ENCODE peak calls at places on chromosome 18, in nine cellular contexts. G is neuronal stem cell; O is GM13977; S is T-helper 1 cell; Y is non-pigmented ciliary epithelial cell; R is H9; W is naive thymus-derived CD4-positive, alpha-beta T cell; K is aorta; A is NCI-H82. I is an unnamed sample.
A peak's percentile ranks its signal among the peaks of the same experiment; 100 is the strongest.

GRCh38 chr18:31497711-31498449 is at the start of gene DSG2:
- DNase-seq in G (peak; percentile 67), O (peak; percentile 89), S (no peak), Y (no peak), R (peak; percentile 93), W (peak; percentile 13), K (no peak), A (peak; percentile 69), I (peak; percentile 57)

GRCh38 chr18:58221060-58221725 is 177.2 kb downstream of the NEDD4L start:
- DNase-seq in G (no peak), O (no peak), S (no peak), Y (peak; percentile 86), R (peak; percentile 79), W (no peak), K (no peak), A (peak; percentile 42), I (no peak)

GRCh38 chr18:63078471-63078870 is 241.1 kb downstream of the BCL2 start:
- DNase-seq in G (no peak), O (peak; percentile 70), S (no peak), Y (no peak), R (no peak), W (no peak), K (no peak), A (no peak), I (no peak)

GRCh38 chr18:13606589-13607254 is 119.6 kb downstream of the FAM210A start:
- DNase-seq in G (no peak), O (no peak), S (no peak), Y (no peak), R (no peak), W (no peak), K (no peak), A (no peak), I (no peak)

GRCh38 chr18:3330622-3331021 is 68.7 kb downstream of the MYL12B start:
- DNase-seq in G (no peak), O (no peak), S (no peak), Y (no peak), R (no peak), W (no peak), K (no peak), A (no peak), I (no peak)

GRCh38 chr18:37403100-37403781 is 162.4 kb downstream of the CELF4 start:
- DNase-seq in G (no peak), O (no peak), S (no peak), Y (peak; percentile 50), R (no peak), W (no peak), K (no peak), A (peak; percentile 14), I (no peak)

GRCh38 chr18:11005528-11005927 is 143.8 kb downstream of the PIEZO2 start:
- DNase-seq in G (peak; percentile 6), O (no peak), S (no peak), Y (no peak), R (no peak), W (no peak), K (no peak), A (no peak), I (no peak)

GRCh38 chr18:35131387-35132283 is 90.4 kb downstream of the MAPRE2 start:
- DNase-seq in G (no peak), O (no peak), S (no peak), Y (no peak), R (no peak), W (no peak), K (no peak), A (no peak), I (no peak)